ENCODE peak calls at places on chromosomes 4 and X, in five cellular contexts. M is mucosa of descending colon; H is HepG2; K is B cell; E is activated CD8-positive, alpha-beta T cell treated with anti-CD3 and anti-CD28 coated beads, Interleukin-2, amount 10 ng/mL, durations not matched to agents 7 days and 5 days. Q is an unnamed sample.

GRCh38 chr4:10124167-10124930 is 7.8 kb upstream of the WDR1 start:
- ATAC-seq in K (no peak), M (no peak), H (no peak), E (no peak), Q (no peak)

GRCh38 chr4:54566608-54567007 is 91.1 kb upstream of the KIT start:
- ATAC-seq in E (peak), H (no peak), K (no peak), M (peak), Q (no peak)

GRCh38 chr4:7044415-7044930 is 1.3 kb downstream of the TADA2B start:
- ATAC-seq in H (peak), E (no peak), M (no peak), K (no peak), Q (no peak)

GRCh38 chr4:88706574-88706973 is 8.9 kb upstream of the NAP1L5 start:
- ATAC-seq in H (peak), K (no peak), E (no peak), M (no peak), Q (peak)

GRCh38 chr4:41326776-41327175 is 70.0 kb downstream of the UCHL1 start:
- ATAC-seq in K (no peak), E (no peak), M (no peak), H (no peak), Q (no peak)

GRCh38 chr4:76055005-76055404 is 19.1 kb upstream of the CXCL11 start:
- ATAC-seq in K (peak), E (peak), M (peak), H (no peak), Q (no peak)

GRCh38 chr4:118975487-118976192 is 87.0 kb downstream of the SYNPO2 start:
- ATAC-seq in H (no peak), M (no peak), K (no peak), E (no peak), Q (no peak)

GRCh38 chr4:169619958-169620845 is at the start of gene CLCN3:
- ATAC-seq in K (peak), H (peak), E (peak), M (peak), Q (peak)

GRCh38 chr4:113773756-113774155 is 12.2 kb upstream of the CAMK2D start:
- ATAC-seq in H (no peak), E (no peak), K (no peak), M (peak), Q (no peak)

GRCh38 chr4:39899291-39899690 is 78.4 kb downstream of the PDS5A start:
- ATAC-seq in K (no peak), H (no peak), E (no peak), M (no peak), Q (no peak)

GRCh38 chr4:21638171-21638715 is 310.3 kb downstream of the KCNIP4 start:
- ATAC-seq in M (no peak), K (no peak), E (no peak), H (no peak), Q (no peak)

GRCh38 chr4:39626261-39626660 is 12.4 kb downstream of the SMIM14 start:
- ATAC-seq in M (no peak), K (peak), E (no peak), H (no peak), Q (no peak)

GRCh38 chrX:101260435-101260834 is 30.7 kb downstream of the TAF7L start:
- ATAC-seq in E (no peak), K (no peak), H (peak), M (peak), Q (no peak)

GRCh38 chr4:173696011-173696410 is 166.0 kb upstream of the HAND2 start:
- ATAC-seq in M (peak), E (no peak), K (no peak), H (no peak), Q (no peak)

GRCh38 chr4:17437396-17437795 is 74.5 kb downstream of the QDPR start:
- ATAC-seq in E (no peak), K (no peak), M (peak), H (no peak), Q (no peak)

GRCh38 chrX:40887476-40887875 is 152.1 kb upstream of the MED14 start:
- ATAC-seq in E (no peak), M (no peak), K (no peak), H (no peak), Q (no peak)

GRCh38 chr4:19944806-19945205 is 306.9 kb upstream of the SLIT2 start:
- ATAC-seq in H (no peak), K (no peak), E (no peak), M (no peak), Q (no peak)

GRCh38 chr4:109506890-109507289 is 53.2 kb upstream of the MCUB start:
- ATAC-seq in M (no peak), H (no peak), E (no peak), K (no peak), Q (no peak)

GRCh38 chr4:159212675-159213297 is 109.9 kb downstream of the RAPGEF2 start:
- ATAC-seq in K (no peak), E (no peak), H (no peak), M (no peak), Q (peak)

Q was measured in gastroesophageal sphincter.